ENCODE peak calls at places on chromosomes 11 and 22, in five cellular contexts. M is upper lobe of right lung, U is mucosa of descending colon, N is retinal pigment epithelial cell, F is thoracic aorta. X is an unnamed sample.

GRCh38 chr11:131533164-131533563 is 162.7 kb downstream of the NTM start:
- DNase-seq in N (no peak), M (no peak), U (no peak), F (no peak), X (no peak)

GRCh38 chr11:93525601-93526000 is 17.6 kb downstream of the SMCO4 start:
- DNase-seq in N (no peak), F (no peak), M (no peak), U (no peak), X (no peak)

GRCh38 chr22:19717691-19718254 is 3.5 kb downstream of the SEPTIN5 start:
- DNase-seq in M (peak), F (no peak), N (no peak), U (peak), X (peak)

GRCh38 chr11:100177651-100178050 is 509.4 kb upstream of the ARHGAP42 start:
- DNase-seq in M (no peak), U (no peak), N (no peak), F (no peak), X (no peak)

GRCh38 chr22:40244586-40244985 is 66.9 kb downstream of the TNRC6B start:
- DNase-seq in U (no peak), F (no peak), M (no peak), N (no peak), X (no peak)

GRCh38 chr11:75339685-75340409 is 11.6 kb downstream of the ARRB1 start:
- DNase-seq in U (no peak), M (no peak), F (no peak), N (no peak), X (no peak)

GRCh38 chr22:18979957-18980356 is 43.9 kb upstream of the PRODH start:
- DNase-seq in U (no peak), M (peak), N (no peak), F (no peak), X (no peak)

GRCh38 chr22:41361716-41362310 is 19.9 kb upstream of the TEF start:
- DNase-seq in U (no peak), N (peak), M (no peak), F (no peak), X (no peak)

GRCh38 chr11:12377106-12377823 is at the start of gene PARVA:
- DNase-seq in N (peak), M (peak), F (no peak), U (peak), X (no peak)

GRCh38 chr11:43567396-43567975 is 113.1 kb upstream of the HSD17B12 start:
- DNase-seq in U (no peak), F (no peak), N (no peak), M (no peak), X (peak)

GRCh38 chr11:129374993-129375721 is 491 bp upstream of the BARX2 start:
- DNase-seq in U (peak), M (peak), N (no peak), F (no peak), X (no peak)

GRCh38 chr11:78216571-78217287 is 28.0 kb downstream of the USP35 start:
- DNase-seq in N (no peak), F (no peak), U (no peak), M (no peak), X (no peak)

GRCh38 chr11:128503231-128503991 is 83.9 kb downstream of the ETS1 start:
- DNase-seq in U (no peak), N (no peak), F (no peak), M (no peak), X (no peak)

GRCh38 chr22:48492371-48493320 is 1335.0 kb downstream of the BRD1 start:
- DNase-seq in N (peak), U (peak), F (no peak), M (peak), X (peak)

GRCh38 chr22:36017661-36018091 is 10.9 kb downstream of the RBFOX2 start:
- DNase-seq in F (no peak), M (no peak), U (no peak), N (no peak), X (peak)

GRCh38 chr11:749731-750130 is 2.5 kb downstream of the TALDO1 start:
- DNase-seq in N (no peak), U (no peak), M (peak), F (no peak), X (no peak)
- H3K4me3 ChIP-seq in N (no peak), U (no peak), M (no peak), F (peak), X (no peak)

GRCh38 chr11:68710445-68710844 is 26.1 kb downstream of the GAL start:
- DNase-seq in N (no peak), F (no peak), M (no peak), U (no peak), X (no peak)
- H3K4me3 ChIP-seq in N (no peak), F (no peak), M (no peak), U (no peak), X (no peak)

GRCh38 chr11:67287355-67288197 is 1.5 kb upstream of the ANKRD13D start:
- DNase-seq in N (no peak), F (no peak), U (no peak), M (no peak), X (peak)
- H3K4me3 ChIP-seq in N (no peak), F (peak), U (no peak), M (peak), X (peak)

GRCh38 chr11:68003846-68004550 is at the start of gene UNC93B1:
- DNase-seq in N (no peak), F (peak), U (peak), M (peak), X (peak)

GRCh38 chr11:68004551-68005335 is 846 bp upstream of the UNC93B1 start:
- DNase-seq in M (no peak), F (no peak), N (no peak), U (peak), X (no peak)

GRCh38 chr11:68002943-68003845 is 703 bp downstream of the UNC93B1 start:
- DNase-seq in U (peak), N (no peak), M (peak), F (no peak), X (no peak)

GRCh38 chr11:67999704-68000103 is 4.2 kb downstream of the UNC93B1 start:
- DNase-seq in M (peak), F (no peak), U (no peak), N (no peak), X (no peak)

DNA sequence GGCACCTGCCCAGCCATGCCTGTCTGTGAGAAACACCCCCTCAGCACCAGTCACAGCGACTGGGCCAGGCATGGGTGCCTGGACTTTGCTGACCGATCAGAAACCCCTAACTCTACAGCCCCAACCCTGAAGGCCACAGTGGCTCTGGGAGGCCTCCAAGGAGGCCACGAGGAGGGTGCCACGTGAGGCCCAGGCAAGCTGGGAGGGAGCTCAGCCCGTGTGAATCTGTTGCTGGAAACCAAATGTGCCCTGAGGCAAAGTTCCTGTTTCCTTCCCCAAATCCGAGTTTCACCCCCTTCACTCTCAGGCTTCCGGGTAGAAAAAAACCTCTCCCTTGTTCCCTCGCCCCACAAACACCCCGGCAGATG is 1.3 kb downstream of the UNC93B1 start:
- DNase-seq in U (no peak), M (no peak), N (no peak), F (no peak), X (no peak)
- H3K4me3 ChIP-seq in U (no peak), M (peak), N (no peak), F (peak), X (no peak)

GRCh38 chr11:67292671-67293070 is 3.6 kb downstream of the ANKRD13D start:
- DNase-seq in M (no peak), U (no peak), N (no peak), F (no peak), X (no peak)

GRCh38 chr11:67290801-67291200 is 1.7 kb downstream of the ANKRD13D start:
- DNase-seq in N (peak), U (peak), M (peak), F (no peak), X (no peak)

GRCh38 chr11:67291481-67292381 is 2.6 kb downstream of the ANKRD13D start:
- DNase-seq in N (no peak), M (peak), F (no peak), U (no peak), X (no peak)

GRCh38 chr11:67295846-67296245 is 6.7 kb downstream of the ANKRD13D start:
- DNase-seq in N (no peak), U (no peak), F (no peak), M (no peak), X (no peak)

DNA sequence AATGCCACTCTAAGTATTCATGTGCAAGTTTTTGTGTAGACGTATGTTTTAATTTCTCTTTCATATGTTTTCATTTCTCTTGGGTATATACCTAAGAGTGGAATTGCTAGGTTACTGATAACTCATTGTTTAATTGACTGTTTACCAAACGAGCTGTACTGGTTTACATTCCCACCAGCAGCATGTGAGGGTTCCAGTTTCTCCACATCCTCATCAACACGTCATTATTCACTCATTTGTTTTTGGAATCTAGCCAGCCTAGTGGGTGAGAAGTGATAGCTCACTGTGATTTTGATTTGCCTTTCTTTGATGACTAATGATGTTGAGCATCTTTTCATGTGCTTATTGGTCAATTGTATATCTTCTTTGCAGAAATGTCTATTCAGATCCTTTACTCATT is 4.0 kb downstream of the ANKRD13D start:
- DNase-seq in F (no peak), M (no peak), N (no peak), U (no peak), X (no peak)
- H3K4me3 ChIP-seq in F (no peak), M (no peak), N (no peak), U (no peak), X (no peak)

DNA sequence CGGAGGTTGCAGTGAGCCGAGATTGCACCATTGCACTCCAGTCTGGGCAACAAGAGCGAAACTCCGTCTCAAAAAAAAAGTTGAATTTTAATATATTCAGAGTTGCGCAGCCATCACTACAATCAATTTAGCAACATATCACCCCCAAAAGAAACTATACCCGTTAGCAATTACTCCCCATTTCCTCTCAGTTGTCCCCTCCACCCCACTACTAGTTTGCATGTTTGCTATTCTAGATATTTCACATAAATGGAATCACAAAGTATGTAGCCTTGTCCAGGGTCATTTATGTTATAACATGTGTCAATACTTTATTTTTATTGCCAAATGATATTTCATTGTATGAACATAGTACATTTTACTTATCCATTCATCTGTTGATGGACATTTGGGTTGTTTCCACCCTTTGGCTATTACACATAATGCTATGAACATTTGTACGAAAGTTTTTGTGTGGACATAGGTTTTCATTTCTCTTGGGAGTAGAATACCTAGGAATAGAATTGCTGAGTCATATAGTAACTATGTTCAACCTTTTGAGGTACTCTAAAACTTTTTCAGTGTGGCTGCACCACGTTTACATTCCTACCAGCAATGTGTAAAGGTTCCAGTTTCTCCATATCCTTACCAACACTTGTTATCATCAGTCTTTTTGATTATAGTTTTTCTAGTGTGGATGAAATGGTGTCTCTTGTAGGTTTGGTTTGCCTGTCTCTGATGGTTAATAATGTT is 2.2 kb downstream of the ZNF143 start:
- DNase-seq in F (no peak), U (no peak), M (no peak), N (no peak), X (no peak)
- H3K4me3 ChIP-seq in F (no peak), U (peak), M (peak), N (no peak), X (no peak)

DNA sequence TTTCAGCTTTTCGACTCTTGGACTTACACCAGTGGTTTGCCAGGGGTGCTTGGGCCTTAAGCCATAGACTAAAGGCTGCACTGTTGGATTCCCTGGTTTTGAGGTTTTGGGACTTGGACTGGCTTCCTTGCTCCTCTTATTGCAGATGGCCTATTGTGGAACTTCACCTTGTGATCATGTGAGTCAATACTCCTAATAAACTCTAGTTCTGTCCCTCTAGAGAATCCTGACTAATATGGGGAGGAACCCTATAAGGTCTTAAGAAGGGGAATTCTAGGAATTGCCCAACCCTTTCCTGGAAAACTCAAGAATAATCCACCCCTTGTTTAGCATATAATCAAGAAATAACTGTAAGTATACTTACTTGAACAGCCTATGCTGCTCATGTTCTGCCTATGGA is 491.8 kb downstream of the TMEM135 start:
- DNase-seq in N (no peak), F (no peak), M (no peak), U (no peak), X (no peak)
- H3K4me3 ChIP-seq in N (no peak), F (no peak), M (no peak), U (no peak), X (no peak)

GRCh38 chr11:119741369-119742262 is 12.6 kb upstream of the NECTIN1 start:
- DNase-seq in M (peak), U (peak), N (no peak), F (no peak), X (no peak)

GRCh38 chr11:119739975-119740374 is 11.0 kb upstream of the NECTIN1 start:
- DNase-seq in U (peak), N (no peak), M (no peak), F (no peak), X (no peak)

GRCh38 chr11:119744577-119744976 is 15.6 kb upstream of the NECTIN1 start:
- DNase-seq in U (no peak), F (no peak), M (peak), N (no peak), X (no peak)

GRCh38 chr11:119743041-119743440 is 14.0 kb upstream of the NECTIN1 start:
- DNase-seq in F (no peak), M (peak), U (peak), N (no peak), X (no peak)

DNA sequence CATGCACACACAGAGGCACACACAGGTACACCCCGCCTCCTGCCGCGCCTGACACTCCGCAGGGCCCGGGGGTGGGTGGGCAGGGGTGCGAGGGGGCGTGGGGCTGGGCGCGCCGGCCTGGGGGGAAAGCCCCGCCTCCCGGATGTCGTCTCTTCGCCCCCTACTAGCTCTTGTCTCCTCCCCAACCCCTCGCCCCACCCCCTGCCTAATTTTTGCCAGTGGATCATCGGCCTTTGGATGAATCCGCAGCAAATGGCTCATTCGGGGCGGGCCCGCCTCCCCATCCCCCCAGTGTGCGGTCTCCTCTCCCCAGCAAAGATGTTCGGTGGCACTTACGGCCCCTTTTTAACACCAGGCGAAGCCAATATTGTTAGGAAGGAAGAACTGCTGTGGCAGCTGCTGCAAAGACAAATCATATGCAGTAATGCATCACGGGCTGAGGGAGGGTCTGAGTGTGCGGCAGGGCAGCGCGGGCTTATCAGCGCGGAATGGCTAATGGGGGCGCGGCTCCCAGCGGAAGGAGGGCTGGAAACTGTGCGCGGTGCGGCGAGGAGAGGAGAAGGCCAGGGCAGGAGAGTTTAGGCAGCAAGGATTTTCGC is 13.4 kb upstream of the NECTIN1 start:
- DNase-seq in U (peak), F (no peak), N (no peak), M (no peak), X (peak)
- H3K4me3 ChIP-seq in U (no peak), F (peak), N (no peak), M (no peak), X (peak)

DNA sequence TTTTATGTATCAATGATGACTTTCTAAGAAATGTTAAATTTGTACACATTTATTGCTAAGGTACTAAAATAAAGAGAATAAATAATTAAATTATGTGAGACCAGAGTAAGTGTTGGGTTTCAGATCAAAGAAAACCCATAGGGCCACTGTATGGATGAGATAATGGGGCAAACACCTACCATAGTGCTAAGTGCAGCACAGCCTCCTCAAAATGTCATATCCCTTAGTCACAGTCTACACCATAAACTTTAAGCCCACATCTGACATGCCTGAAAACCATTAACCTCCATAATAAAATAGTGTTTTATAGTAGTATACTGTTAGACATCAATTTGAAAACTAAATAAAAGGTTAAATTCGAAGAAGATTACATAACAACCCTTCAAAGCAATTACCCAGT is 37.5 kb downstream of the SESN3 start:
- DNase-seq in U (no peak), F (no peak), N (no peak), M (no peak), X (no peak)
- H3K4me3 ChIP-seq in U (no peak), F (no peak), N (no peak), M (no peak), X (no peak)

DNA sequence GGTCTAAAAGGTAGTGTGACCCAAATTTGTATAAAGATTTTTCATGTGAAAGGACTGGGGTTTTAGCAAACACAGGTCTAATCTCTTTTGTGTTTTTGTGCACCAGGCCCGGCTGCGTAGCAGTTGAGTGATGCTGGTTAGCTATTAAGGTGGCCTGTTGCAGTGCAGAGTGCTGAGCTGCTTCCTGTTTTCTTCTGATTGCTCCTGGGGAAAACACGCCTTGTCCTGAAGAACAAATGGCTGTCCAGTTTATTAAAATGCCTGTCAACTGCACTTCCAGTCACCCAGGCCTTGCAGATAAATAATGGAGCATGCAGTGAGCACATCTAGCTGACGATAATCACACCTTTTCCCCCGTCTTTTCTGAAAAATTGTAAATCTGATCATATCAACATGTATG is 1.8 kb downstream of the SRSF8 start:
- DNase-seq in F (peak), N (peak), U (peak), M (peak), X (peak)
- H3K4me3 ChIP-seq in F (peak), N (peak), U (peak), M (peak), X (peak)

X was measured in Jurkat, Clone E6-1.